ENCODE peak calls at places on chromosomes 7 and 10, in seven cellular contexts. Z is suprapubic skin; G is NCI-H2081; Y is amniotic stem cell; O is activated T-cell treated with anti-CD3 and anti-CD28 coated beads, Interleukin-2, amount 50 U/mL, for 24 hours; P is skeletal muscle cell; B is WERI-Rb-1. W is an unnamed sample.
A peak's percentile ranks its signal among the peaks of the same experiment; 100 is the strongest.

GRCh38 chr10:119737827-119738226 is 12.0 kb downstream of the INPP5F start:
- DNase-seq in Z (no peak), G (no peak), Y (peak; percentile 64), O (no peak), P (peak; percentile 76), B (no peak), W (no peak)

GRCh38 chr10:11626071-11626470 is 14.6 kb upstream of the USP6NL start:
- DNase-seq in Z (no peak), G (no peak), Y (no peak), O (no peak), P (no peak), B (no peak), W (no peak)

GRCh38 chr7:16004661-16005060 is 318.2 kb upstream of the MEOX2 start:
- DNase-seq in Z (no peak), G (no peak), Y (no peak), O (no peak), P (no peak), B (peak; percentile 45), W (no peak)

GRCh38 chr10:106609867-106610266 is 554.6 kb downstream of the SORCS1 start:
- DNase-seq in Z (no peak), G (no peak), Y (no peak), O (no peak), P (no peak), B (no peak), W (no peak)

GRCh38 chr10:91210014-91210413 is 10.4 kb upstream of the PCGF5 start:
- DNase-seq in Z (no peak), G (peak; percentile 39), Y (no peak), O (no peak), P (no peak), B (no peak), W (peak; percentile 93)

GRCh38 chr10:15106352-15107013 is 9.3 kb downstream of the RPP38 start:
- DNase-seq in Z (peak; percentile 75), G (peak; percentile 26), Y (peak; percentile 7), O (peak; percentile 73), P (peak; percentile 15), B (peak; percentile 68), W (peak; percentile 15)

GRCh38 chr7:29239638-29240037 is 45.1 kb downstream of the CHN2 start:
- DNase-seq in Z (no peak), G (no peak), Y (no peak), O (no peak), P (no peak), B (no peak), W (no peak)

GRCh38 chr7:20331231-20331880 is 656 bp downstream of the ITGB8 start:
- DNase-seq in Z (peak; percentile 70), G (peak; percentile 61), Y (no peak), O (peak; percentile 46), P (no peak), B (peak; percentile 53), W (peak; percentile 62)

GRCh38 chr7:151665363-151665762 is 145.7 kb upstream of the RHEB start:
- DNase-seq in Z (peak; percentile 44), G (no peak), Y (no peak), O (no peak), P (peak; percentile 89), B (no peak), W (no peak)

W was measured in NCI-H748 treated with DMSO at 0.1 percent for 48 hours.